ENCODE peak calls at places on chromosomes 4 and X, in nine cellular contexts. B is psoas muscle; D is endothelial cell of umbilical vein; H is lower lobe of right lung; U is body of pancreas; P is CD8-positive, alpha-beta T cell; C is testis; A is ovary; X is left ventricle myocardium inferior. E is an unnamed sample.
A peak's percentile ranks its signal among the peaks of the same experiment; 100 is the strongest.

GRCh38 chrX:57204306-57204705 is 67.1 kb upstream of the SPIN2A start:
- DNase-seq in B (no peak), D (no peak), H (no peak), U (no peak), P (no peak), C (no peak), A (no peak), X (no peak), E (no peak)

GRCh38 chr4:27964095-27964494 is 1103.5 kb downstream of the STIM2 start:
- DNase-seq in B (no peak), D (no peak), H (no peak), U (no peak), P (no peak), C (no peak), A (no peak), X (no peak), E (no peak)

GRCh38 chrX:13666836-13667235 is 13.9 kb downstream of the TCEANC start:
- DNase-seq in B (no peak), D (no peak), H (no peak), U (no peak), P (no peak), C (peak; percentile 71), A (no peak), X (peak; percentile 20), E (peak; percentile 63)

GRCh38 chr4:152709675-152710438 is 30.1 kb upstream of the TMEM154 start:
- DNase-seq in B (no peak), D (no peak), H (no peak), U (no peak), P (no peak), C (no peak), A (no peak), X (no peak), E (no peak)

GRCh38 chr4:143558823-143559756 is 45.6 kb downstream of the SMARCA5 start:
- DNase-seq in B (peak; percentile 82), D (peak; percentile 85), H (peak; percentile 79), U (peak; percentile 86), P (peak; percentile 81), C (peak; percentile 85), A (peak; percentile 36), X (peak; percentile 54), E (peak; percentile 85)

GRCh38 chr4:143234153-143234552 is 49.4 kb downstream of the USP38 start:
- DNase-seq in B (no peak), D (no peak), H (no peak), U (no peak), P (no peak), C (no peak), A (no peak), X (no peak), E (no peak)

GRCh38 chrX:1534321-1535168 is 2.4 kb downstream of the P2RY8 start:
- DNase-seq in B (no peak), D (no peak), H (no peak), U (no peak), P (peak; percentile 66), C (no peak), A (no peak), X (no peak), E (no peak)

GRCh38 chr4:62970846-62971245 is 1438.4 kb downstream of the TECRL start:
- DNase-seq in B (no peak), D (no peak), H (no peak), U (no peak), P (no peak), C (no peak), A (no peak), X (no peak), E (no peak)

GRCh38 chrX:65601530-65602281 is 65.7 kb upstream of the MSN start:
- DNase-seq in B (peak; percentile 88), D (peak; percentile 97), H (peak; percentile 82), U (peak; percentile 60), P (peak; percentile 66), C (peak; percentile 57), A (peak; percentile 70), X (peak; percentile 75), E (peak; percentile 79)

GRCh38 chr4:73593631-73594241 is 26.5 kb downstream of the RASSF6 start:
- DNase-seq in B (no peak), D (peak; percentile 55), H (no peak), U (peak; percentile 19), P (no peak), C (no peak), A (no peak), X (no peak), E (no peak)

GRCh38 chr4:142976482-142976881 is 130.4 kb upstream of the INPP4B start:
- DNase-seq in B (no peak), D (no peak), H (no peak), U (no peak), P (no peak), C (no peak), A (no peak), X (no peak), E (no peak)

GRCh38 chr4:111595456-111595855 is 549.8 kb upstream of the FAM241A start:
- DNase-seq in B (no peak), D (no peak), H (no peak), U (no peak), P (no peak), C (no peak), A (no peak), X (no peak), E (no peak)

GRCh38 chrX:121254336-121254735 is 206.9 kb downstream of the GLUD2 start:
- DNase-seq in B (no peak), D (no peak), H (no peak), U (no peak), P (no peak), C (peak; percentile 20), A (no peak), X (no peak), E (no peak)

GRCh38 chr4:5795580-5795979 is 84.6 kb downstream of the EVC start:
- DNase-seq in B (no peak), D (no peak), H (no peak), U (no peak), P (no peak), C (no peak), A (no peak), X (no peak), E (no peak)

GRCh38 chr4:38957947-38958346 is 74.3 kb downstream of the TMEM156 start:
- DNase-seq in B (no peak), D (no peak), H (no peak), U (no peak), P (no peak), C (no peak), A (no peak), X (no peak), E (no peak)

GRCh38 chr4:111323916-111324315 is 701.0 kb upstream of the PITX2 start:
- DNase-seq in B (no peak), D (no peak), H (no peak), U (no peak), P (no peak), C (no peak), A (no peak), X (no peak), E (no peak)

GRCh38 chrX:1614927-1615326 is at the start of gene ASMT:
- DNase-seq in B (no peak), D (no peak), H (no peak), U (no peak), P (no peak), C (no peak), A (no peak), X (no peak), E (no peak)

GRCh38 chr4:108303488-108304177 is 134.9 kb upstream of the LEF1 start:
- DNase-seq in B (no peak), D (no peak), H (no peak), U (no peak), P (no peak), C (no peak), A (no peak), X (no peak), E (no peak)

GRCh38 chrX:49172280-49172780 is 632 bp downstream of the PLP2 start:
- DNase-seq in B (peak; percentile 86), D (peak; percentile 21), H (peak; percentile 84), U (peak; percentile 77), P (peak; percentile 69), C (peak; percentile 82), A (peak; percentile 69), X (peak; percentile 67), E (peak; percentile 72)

GRCh38 chrX:43707812-43708548 is 51.9 kb downstream of the MAOA start:
- DNase-seq in B (no peak), D (peak; percentile 74), H (peak; percentile 53), U (peak; percentile 59), P (no peak), C (peak; percentile 79), A (peak; percentile 76), X (peak; percentile 60), E (peak; percentile 84)

GRCh38 chrX:7083021-7083420 is 64.5 kb upstream of the STS start:
- DNase-seq in B (no peak), D (no peak), H (no peak), U (no peak), P (no peak), C (no peak), A (no peak), X (no peak), E (no peak)
- H3K4me1 ChIP-seq in B (peaks cover 5% of the 10 kb centered on the region), D (peaks cover 13% of the 10 kb centered on the region), H (no peaks in the 10 kb centered on the region), U (no peaks in the 10 kb centered on the region), P (peaks cover 37% of the 10 kb centered on the region), C (no peaks in the 10 kb centered on the region), A (no peaks in the 10 kb centered on the region), X (no peaks in the 10 kb centered on the region), E (peaks cover 4% of the 10 kb centered on the region)

DNA sequence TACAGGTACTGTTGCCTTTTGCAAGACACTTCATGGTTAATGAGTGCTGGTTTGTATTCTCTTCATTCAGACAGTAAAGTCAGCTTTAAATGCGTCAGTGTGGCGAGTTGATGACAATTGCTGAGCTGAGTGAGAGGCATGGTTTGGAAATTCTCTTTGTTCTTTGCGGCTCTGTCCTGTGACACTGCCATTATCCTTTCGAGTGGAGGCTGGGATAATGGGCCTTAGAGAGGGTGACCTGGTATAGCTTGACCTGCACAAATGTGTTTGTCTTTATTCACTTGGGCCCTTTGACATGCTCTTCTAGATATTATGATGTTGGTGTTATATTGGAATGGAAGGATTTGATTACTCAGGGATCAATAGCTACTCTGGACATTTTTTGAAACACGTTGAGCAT is 208.5 kb upstream of the FAT1 start:
- DNase-seq in B (no peak), D (no peak), H (no peak), U (no peak), P (no peak), C (no peak), A (no peak), X (no peak), E (no peak)
- H3K27ac ChIP-seq in B (no peak overlapping the region), D (no peak overlapping the region), H (no peak overlapping the region), U (no peak overlapping the region), P (no peak overlapping the region), C (no peak overlapping the region), A (no peak overlapping the region), X (no peak overlapping the region), E (no peak overlapping the region)

DNA sequence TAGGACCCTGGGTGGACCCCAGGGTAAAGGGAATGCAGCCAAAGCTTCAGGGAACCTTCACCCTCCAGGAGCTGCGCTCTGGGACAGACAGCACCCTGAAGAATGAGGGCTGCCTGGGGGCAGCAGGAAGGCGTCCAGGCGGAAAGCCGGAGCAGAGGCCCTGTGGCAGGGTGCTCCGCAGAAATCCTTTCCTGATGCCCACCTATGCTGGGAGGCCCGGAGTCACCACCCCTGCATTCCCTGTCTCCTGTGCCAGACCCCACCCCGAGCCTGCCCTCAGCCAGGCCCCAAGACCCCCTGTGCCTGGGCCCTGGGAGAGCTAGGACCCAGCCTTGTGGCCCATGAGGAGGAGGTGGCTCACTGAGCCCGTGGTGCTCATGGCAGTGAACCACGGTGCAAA is 1.3 kb upstream of the DGKQ start:
- DNase-seq in B (no peak), D (no peak), H (no peak), U (no peak), P (no peak), C (no peak), A (no peak), X (no peak), E (no peak)
- H3K4me1 ChIP-seq in B (peaks cover 18% of the 10 kb centered on the region), D (peaks cover 19% of the 10 kb centered on the region), H (peaks cover 44% of the 10 kb centered on the region), U (peaks cover 24% of the 10 kb centered on the region), P (peaks cover 32% of the 10 kb centered on the region), C (peaks cover 14% of the 10 kb centered on the region), A (peaks cover 8% of the 10 kb centered on the region), X (peaks cover 29% of the 10 kb centered on the region), E (peaks cover 21% of the 10 kb centered on the region)

GRCh38 chrX:119226431-119226830 is 9.7 kb upstream of the PGRMC1 start:
- DNase-seq in B (no peak), D (peak; percentile 6), H (no peak), U (no peak), P (no peak), C (no peak), A (no peak), X (no peak), E (no peak)
- H3K27ac ChIP-seq in B (no peak overlapping the region), D (no peak overlapping the region), H (no peak overlapping the region), U (no peak overlapping the region), P (no peak overlapping the region), C (no peak overlapping the region), A (no peak overlapping the region), X (no peak overlapping the region), E (no peak overlapping the region)

E was measured in thyroid gland.